ENCODE peak calls at places on chromosomes 2 and 18, in ten cellular contexts. One of them, this sample, is unnamed. For H3K9me3, the result is how much of the 10 kb centered on the place peaks cover.

GRCh38 chr2:29390131-29390530 is 274.9 kb downstream of the CLIP4 start:
- DNase-seq in A549: no peak
- DNase-seq in body of pancreas: no peak
- DNase-seq in heart left ventricle: no peak
- DNase-seq in breast epithelium: no peak
- DNase-seq in uterus: no peak
- DNase-seq in upper lobe of left lung: no peak
- DNase-seq in ovary: no peak
- DNase-seq in IMR-90: no peak
- DNase-seq in transverse colon: no peak
- DNase-seq in this sample: no peak

GRCh38 chr2:212538156-212539144 is at the start of gene ERBB4:
- DNase-seq in ovary: no peak
- DNase-seq in transverse colon: no peak
- DNase-seq in upper lobe of left lung: peak
- DNase-seq in IMR-90: no peak
- DNase-seq in body of pancreas: peak
- DNase-seq in breast epithelium: no peak
- DNase-seq in heart left ventricle: peak
- DNase-seq in uterus: no peak
- DNase-seq in A549: no peak
- DNase-seq in this sample: peak

GRCh38 chr2:85409719-85410583 is at the start of gene CAPG:
- DNase-seq in uterus: peak
- DNase-seq in breast epithelium: peak
- DNase-seq in A549: peak
- DNase-seq in transverse colon: peak
- DNase-seq in heart left ventricle: peak
- DNase-seq in ovary: no peak
- DNase-seq in upper lobe of left lung: peak
- DNase-seq in body of pancreas: peak
- DNase-seq in IMR-90: no peak
- DNase-seq in this sample: peak

GRCh38 chr2:236607471-236608307 is 38.1 kb downstream of the ACKR3 start:
- DNase-seq in ovary: no peak
- DNase-seq in IMR-90: peak
- DNase-seq in transverse colon: no peak
- DNase-seq in breast epithelium: no peak
- DNase-seq in upper lobe of left lung: no peak
- DNase-seq in body of pancreas: peak
- DNase-seq in heart left ventricle: no peak
- DNase-seq in uterus: no peak
- DNase-seq in A549: peak
- DNase-seq in this sample: no peak

GRCh38 chr18:53234610-53235009 is 894.6 kb downstream of the DCC start:
- DNase-seq in ovary: no peak
- DNase-seq in heart left ventricle: no peak
- DNase-seq in upper lobe of left lung: no peak
- DNase-seq in transverse colon: no peak
- DNase-seq in IMR-90: no peak
- DNase-seq in uterus: no peak
- DNase-seq in breast epithelium: no peak
- DNase-seq in A549: no peak
- DNase-seq in body of pancreas: no peak
- DNase-seq in this sample: no peak

GRCh38 chr2:23502096-23502495 is 117.1 kb downstream of the KLHL29 start:
- DNase-seq in upper lobe of left lung: no peak
- DNase-seq in breast epithelium: peak
- DNase-seq in body of pancreas: peak
- DNase-seq in ovary: peak
- DNase-seq in IMR-90: no peak
- DNase-seq in heart left ventricle: peak
- DNase-seq in uterus: no peak
- DNase-seq in transverse colon: no peak
- DNase-seq in A549: no peak
- DNase-seq in this sample: no peak

GRCh38 chr2:66439291-66440010 is 4.5 kb downstream of the MEIS1 start:
- DNase-seq in transverse colon: no peak
- DNase-seq in body of pancreas: no peak
- DNase-seq in IMR-90: no peak
- DNase-seq in heart left ventricle: peak
- DNase-seq in breast epithelium: no peak
- DNase-seq in uterus: no peak
- DNase-seq in upper lobe of left lung: peak
- DNase-seq in ovary: no peak
- DNase-seq in A549: no peak
- DNase-seq in this sample: peak

GRCh38 chr2:113124984-113125855 is 2.2 kb upstream of the IL1RN start:
- DNase-seq in transverse colon: no peak
- DNase-seq in heart left ventricle: no peak
- DNase-seq in body of pancreas: no peak
- DNase-seq in IMR-90: no peak
- DNase-seq in breast epithelium: no peak
- DNase-seq in ovary: no peak
- DNase-seq in upper lobe of left lung: no peak
- DNase-seq in A549: no peak
- DNase-seq in uterus: no peak
- DNase-seq in this sample: no peak

GRCh38 chr2:55883829-55884228 is 39.8 kb downstream of the EFEMP1 start:
- DNase-seq in breast epithelium: no peak
- DNase-seq in ovary: no peak
- DNase-seq in uterus: no peak
- DNase-seq in IMR-90: no peak
- DNase-seq in body of pancreas: no peak
- DNase-seq in transverse colon: no peak
- DNase-seq in heart left ventricle: no peak
- DNase-seq in upper lobe of left lung: no peak
- DNase-seq in A549: no peak
- DNase-seq in this sample: no peak

GRCh38 chr2:55887351-55887750 is 36.2 kb downstream of the EFEMP1 start:
- DNase-seq in breast epithelium: no peak
- DNase-seq in transverse colon: no peak
- DNase-seq in upper lobe of left lung: no peak
- DNase-seq in A549: no peak
- DNase-seq in IMR-90: peak
- DNase-seq in ovary: no peak
- DNase-seq in uterus: no peak
- DNase-seq in body of pancreas: no peak
- DNase-seq in heart left ventricle: no peak
- DNase-seq in this sample: no peak

GRCh38 chr2:55885944-55886281 is 37.7 kb downstream of the EFEMP1 start:
- DNase-seq in IMR-90: no peak
- DNase-seq in uterus: no peak
- DNase-seq in A549: no peak
- DNase-seq in body of pancreas: no peak
- DNase-seq in transverse colon: no peak
- DNase-seq in heart left ventricle: no peak
- DNase-seq in breast epithelium: no peak
- DNase-seq in ovary: no peak
- DNase-seq in upper lobe of left lung: no peak
- DNase-seq in this sample: no peak

GRCh38 chr2:55883339-55883738 is 40.2 kb downstream of the EFEMP1 start:
- DNase-seq in upper lobe of left lung: no peak
- DNase-seq in body of pancreas: no peak
- DNase-seq in A549: no peak
- DNase-seq in ovary: peak
- DNase-seq in heart left ventricle: peak
- DNase-seq in uterus: peak
- DNase-seq in breast epithelium: no peak
- DNase-seq in IMR-90: peak
- DNase-seq in transverse colon: no peak
- DNase-seq in this sample: no peak

DNA sequence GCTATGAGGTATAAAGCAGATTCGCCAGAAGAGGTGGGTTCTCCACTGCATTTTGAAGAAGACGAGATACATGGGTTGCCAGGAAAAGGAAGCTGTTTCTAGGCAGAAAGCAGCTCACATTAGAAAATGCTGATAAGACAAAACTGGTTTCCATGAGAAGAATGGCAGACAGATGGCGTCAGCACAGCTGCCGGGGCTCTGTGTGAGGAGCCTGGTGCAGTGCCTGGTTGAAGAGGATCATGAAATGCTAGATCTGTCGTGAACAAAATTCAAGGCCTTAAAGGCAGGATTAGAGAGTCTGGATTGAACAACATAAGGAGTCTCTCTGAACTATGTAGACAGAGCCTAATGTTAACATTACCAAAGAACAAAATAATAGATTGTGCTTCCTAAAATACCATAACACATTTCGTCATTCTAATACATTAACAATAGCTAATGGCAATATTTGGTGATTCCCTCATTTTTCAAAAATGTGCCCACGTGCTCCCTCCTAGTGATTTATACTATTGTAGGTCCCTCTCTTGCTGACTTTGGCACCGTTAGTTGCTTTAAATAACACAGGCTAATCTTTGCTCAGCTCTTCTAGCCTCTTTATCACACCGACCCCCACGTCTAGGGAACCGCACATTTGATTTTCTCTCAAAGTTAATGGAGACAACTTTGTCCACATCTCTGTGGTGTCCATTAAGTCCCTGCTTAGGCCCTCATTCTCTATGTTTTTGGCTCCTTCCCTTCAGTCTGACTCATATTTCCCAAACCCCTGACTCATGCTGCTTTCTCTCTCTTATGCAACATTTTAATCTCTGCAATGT is 38.2 kb downstream of the EFEMP1 start:
- DNase-seq in upper lobe of left lung: no peak
- DNase-seq in transverse colon: no peak
- DNase-seq in heart left ventricle: peak
- DNase-seq in A549: peak
- DNase-seq in ovary: peak
- DNase-seq in IMR-90: peak
- DNase-seq in uterus: no peak
- DNase-seq in body of pancreas: peak
- DNase-seq in breast epithelium: no peak
- DNase-seq in this sample: no peak
- H3K27ac ChIP-seq in upper lobe of left lung: peak
- H3K27ac ChIP-seq in transverse colon: peak
- H3K27ac ChIP-seq in heart left ventricle: peak
- H3K27ac ChIP-seq in A549: peak
- H3K27ac ChIP-seq in ovary: peak
- H3K27ac ChIP-seq in IMR-90: peak
- H3K27ac ChIP-seq in uterus: peak
- H3K27ac ChIP-seq in body of pancreas: peak
- H3K27ac ChIP-seq in breast epithelium: peak
- H3K27ac ChIP-seq in this sample: peak

DNA sequence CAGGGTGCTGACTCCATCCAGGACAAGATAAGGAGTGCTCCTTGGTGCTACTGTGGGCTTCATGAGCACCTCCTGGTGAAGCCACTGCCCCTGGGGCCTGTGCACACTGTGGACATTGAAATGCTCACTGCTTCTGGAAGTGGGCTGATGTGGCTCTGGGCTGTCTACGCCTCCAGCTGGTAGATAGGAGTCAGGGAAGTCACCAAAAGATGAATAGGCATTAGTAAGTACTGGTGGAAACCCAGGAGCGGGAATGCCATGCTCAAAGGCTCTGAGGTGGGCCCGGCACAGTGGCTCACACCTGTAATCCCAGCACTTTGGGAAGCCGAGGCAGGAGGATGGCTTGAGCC is 79.2 kb upstream of the MSH2 start:
- DNase-seq in breast epithelium: no peak
- DNase-seq in transverse colon: no peak
- DNase-seq in A549: no peak
- DNase-seq in uterus: no peak
- DNase-seq in upper lobe of left lung: no peak
- DNase-seq in ovary: no peak
- DNase-seq in heart left ventricle: no peak
- DNase-seq in body of pancreas: no peak
- DNase-seq in IMR-90: no peak
- DNase-seq in this sample: no peak
- TF ChIP-seq POLR2A in breast epithelium: no peak
- TF ChIP-seq POLR2A in transverse colon: no peak
- TF ChIP-seq POLR2A in A549: no peak
- TF ChIP-seq POLR2A in uterus: no peak
- TF ChIP-seq POLR2A in upper lobe of left lung: no peak
- TF ChIP-seq POLR2A in ovary: no peak
- TF ChIP-seq POLR2A in heart left ventricle: no peak
- TF ChIP-seq POLR2A in body of pancreas: no peak
- TF ChIP-seq POLR2A in IMR-90: no peak
- TF ChIP-seq POLR2A in this sample: no peak

DNA sequence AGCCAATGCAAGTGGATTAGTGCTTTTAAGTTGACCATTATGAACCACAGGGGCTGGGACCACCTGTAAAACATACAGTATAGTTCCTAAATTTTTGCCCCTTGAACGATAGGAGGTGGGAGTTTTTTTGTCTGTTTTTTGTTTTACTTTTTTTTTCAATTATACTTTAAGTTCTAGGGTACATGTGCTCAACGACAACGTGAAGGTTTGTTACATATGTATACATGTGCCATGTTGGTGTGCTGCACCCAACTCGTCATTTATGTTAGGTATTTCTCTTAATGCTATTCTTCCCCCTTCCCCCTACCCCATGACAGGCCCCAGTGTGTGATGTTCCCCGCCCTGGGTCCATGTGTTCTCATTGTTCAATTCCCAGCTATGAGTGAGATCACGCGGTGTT is 1797.9 kb upstream of the PIK3C3 start:
- DNase-seq in ovary: no peak
- DNase-seq in heart left ventricle: no peak
- DNase-seq in IMR-90: no peak
- DNase-seq in A549: no peak
- DNase-seq in breast epithelium: no peak
- DNase-seq in uterus: no peak
- DNase-seq in upper lobe of left lung: no peak
- DNase-seq in transverse colon: no peak
- DNase-seq in body of pancreas: no peak
- DNase-seq in this sample: no peak
- H3K9me3 ChIP-seq in ovary: under half
- H3K9me3 ChIP-seq in heart left ventricle: under half
- H3K9me3 ChIP-seq in IMR-90: under half
- H3K9me3 ChIP-seq in A549: under half
- H3K9me3 ChIP-seq in breast epithelium: under half
- H3K9me3 ChIP-seq in uterus: under half
- H3K9me3 ChIP-seq in upper lobe of left lung: under half
- H3K9me3 ChIP-seq in transverse colon: under half
- H3K9me3 ChIP-seq in body of pancreas: under half
- H3K9me3 ChIP-seq in this sample: under half

GRCh38 chr2:9237831-9238230 is 31.2 kb downstream of the ASAP2 start:
- DNase-seq in body of pancreas: no peak
- DNase-seq in ovary: no peak
- DNase-seq in IMR-90: no peak
- DNase-seq in A549: no peak
- DNase-seq in transverse colon: no peak
- DNase-seq in heart left ventricle: no peak
- DNase-seq in breast epithelium: no peak
- DNase-seq in uterus: no peak
- DNase-seq in upper lobe of left lung: no peak
- DNase-seq in this sample: no peak

GRCh38 chr2:9238927-9239326 is 32.3 kb downstream of the ASAP2 start:
- DNase-seq in breast epithelium: no peak
- DNase-seq in upper lobe of left lung: no peak
- DNase-seq in heart left ventricle: no peak
- DNase-seq in IMR-90: no peak
- DNase-seq in transverse colon: no peak
- DNase-seq in ovary: no peak
- DNase-seq in A549: no peak
- DNase-seq in body of pancreas: no peak
- DNase-seq in uterus: no peak
- DNase-seq in this sample: no peak

GRCh38 chr2:9234680-9235387 is 28.2 kb downstream of the ASAP2 start:
- DNase-seq in heart left ventricle: no peak
- DNase-seq in ovary: no peak
- DNase-seq in A549: peak
- DNase-seq in uterus: no peak
- DNase-seq in upper lobe of left lung: peak
- DNase-seq in transverse colon: peak
- DNase-seq in body of pancreas: peak
- DNase-seq in IMR-90: peak
- DNase-seq in breast epithelium: no peak
- DNase-seq in this sample: no peak

GRCh38 chr2:9235388-9236344 is 29.1 kb downstream of the ASAP2 start:
- DNase-seq in uterus: peak
- DNase-seq in upper lobe of left lung: peak
- DNase-seq in A549: no peak
- DNase-seq in body of pancreas: no peak
- DNase-seq in ovary: peak
- DNase-seq in heart left ventricle: no peak
- DNase-seq in breast epithelium: no peak
- DNase-seq in transverse colon: no peak
- DNase-seq in IMR-90: peak
- DNase-seq in this sample: no peak

DNA sequence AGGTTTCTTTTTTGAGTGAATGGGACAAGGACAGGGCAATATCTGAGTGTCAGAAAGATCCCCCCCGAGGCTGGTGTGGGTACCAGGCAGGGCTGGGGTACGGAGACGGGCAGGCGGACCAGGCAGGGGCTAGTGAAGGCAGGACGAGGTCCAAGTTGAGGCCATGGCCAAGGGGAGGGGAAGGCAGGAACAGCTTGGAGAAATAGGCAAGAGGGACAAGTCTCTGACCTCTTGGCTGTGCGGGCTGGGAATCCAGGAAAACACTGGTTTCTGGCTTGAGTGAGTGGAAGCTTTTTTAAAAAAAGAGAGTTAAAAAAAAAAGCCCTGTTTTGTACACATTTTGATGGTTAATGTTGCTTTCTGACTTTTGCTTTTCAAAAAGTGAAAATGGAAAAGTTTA is 30.3 kb downstream of the ASAP2 start:
- DNase-seq in heart left ventricle: peak
- DNase-seq in upper lobe of left lung: peak
- DNase-seq in IMR-90: no peak
- DNase-seq in A549: no peak
- DNase-seq in body of pancreas: no peak
- DNase-seq in breast epithelium: no peak
- DNase-seq in uterus: no peak
- DNase-seq in transverse colon: no peak
- DNase-seq in ovary: peak
- DNase-seq in this sample: no peak
- H3K27ac ChIP-seq in heart left ventricle: peak
- H3K27ac ChIP-seq in upper lobe of left lung: peak
- H3K27ac ChIP-seq in IMR-90: peak
- H3K27ac ChIP-seq in A549: no peak
- H3K27ac ChIP-seq in body of pancreas: no peak
- H3K27ac ChIP-seq in breast epithelium: peak
- H3K27ac ChIP-seq in uterus: peak
- H3K27ac ChIP-seq in transverse colon: peak
- H3K27ac ChIP-seq in ovary: peak
- H3K27ac ChIP-seq in this sample: peak